ENCODE peak calls at places on chromosomes 13 and 19, in six cellular contexts. One of them, this sample, is unnamed.

GRCh38 chr19:51798958-51799310 is 4.0 kb downstream of the FPR3 start:
- DNase-seq in Peyer's patch: no peak
- DNase-seq in NCI-H69: no peak
- DNase-seq in fibroblast of mammary gland: no peak
- DNase-seq in GM10248: no peak
- DNase-seq in fibroblast of the aortic adventitia: no peak
- DNase-seq in this sample: no peak

GRCh38 chr13:104764600-104764999 is 1698.4 kb upstream of the SLC10A2 start:
- DNase-seq in fibroblast of mammary gland: no peak
- DNase-seq in GM10248: no peak
- DNase-seq in fibroblast of the aortic adventitia: no peak
- DNase-seq in Peyer's patch: no peak
- DNase-seq in NCI-H69: no peak
- DNase-seq in this sample: no peak

GRCh38 chr19:48419158-48419920 is 25.9 kb downstream of the GRIN2D start:
- DNase-seq in GM10248: peak
- DNase-seq in fibroblast of the aortic adventitia: no peak
- DNase-seq in Peyer's patch: peak
- DNase-seq in NCI-H69: peak
- DNase-seq in fibroblast of mammary gland: peak
- DNase-seq in this sample: peak

GRCh38 chr19:17779281-17779930 is 15.5 kb upstream of the B3GNT3 start:
- DNase-seq in fibroblast of the aortic adventitia: peak
- DNase-seq in fibroblast of mammary gland: peak
- DNase-seq in GM10248: no peak
- DNase-seq in Peyer's patch: no peak
- DNase-seq in NCI-H69: peak
- DNase-seq in this sample: no peak

GRCh38 chr13:86085890-86086289 is 286.7 kb upstream of the SLITRK6 start:
- DNase-seq in fibroblast of mammary gland: no peak
- DNase-seq in NCI-H69: peak
- DNase-seq in fibroblast of the aortic adventitia: no peak
- DNase-seq in Peyer's patch: no peak
- DNase-seq in GM10248: no peak
- DNase-seq in this sample: no peak

GRCh38 chr13:19158006-19158405 is 23.6 kb downstream of the TUBA3C start:
- DNase-seq in Peyer's patch: no peak
- DNase-seq in fibroblast of mammary gland: no peak
- DNase-seq in fibroblast of the aortic adventitia: no peak
- DNase-seq in NCI-H69: no peak
- DNase-seq in GM10248: no peak
- DNase-seq in this sample: no peak

GRCh38 chr19:47240996-47241918 is 10.3 kb upstream of the BBC3 start:
- DNase-seq in fibroblast of mammary gland: peak
- DNase-seq in GM10248: peak
- DNase-seq in fibroblast of the aortic adventitia: peak
- DNase-seq in Peyer's patch: peak
- DNase-seq in NCI-H69: peak
- DNase-seq in this sample: peak

GRCh38 chr19:40771101-40771539 is 4.2 kb upstream of the MIA start:
- DNase-seq in NCI-H69: peak
- DNase-seq in fibroblast of the aortic adventitia: no peak
- DNase-seq in fibroblast of mammary gland: peak
- DNase-seq in GM10248: no peak
- DNase-seq in Peyer's patch: no peak
- DNase-seq in this sample: no peak

GRCh38 chr13:48749699-48750473 is 96.2 kb downstream of the CYSLTR2 start:
- DNase-seq in fibroblast of mammary gland: peak
- DNase-seq in NCI-H69: peak
- DNase-seq in GM10248: peak
- DNase-seq in fibroblast of the aortic adventitia: peak
- DNase-seq in Peyer's patch: peak
- DNase-seq in this sample: peak

GRCh38 chr19:29528350-29528945 is 2.7 kb downstream of the VSTM2B start:
- DNase-seq in NCI-H69: peak
- DNase-seq in fibroblast of the aortic adventitia: peak
- DNase-seq in fibroblast of mammary gland: peak
- DNase-seq in Peyer's patch: no peak
- DNase-seq in GM10248: peak
- DNase-seq in this sample: peak

GRCh38 chr13:80215368-80215767 is 125.6 kb downstream of the SPRY2 start:
- DNase-seq in GM10248: no peak
- DNase-seq in fibroblast of the aortic adventitia: peak
- DNase-seq in NCI-H69: no peak
- DNase-seq in fibroblast of mammary gland: no peak
- DNase-seq in Peyer's patch: no peak
- DNase-seq in this sample: no peak

GRCh38 chr19:8161135-8161646 is 11.8 kb upstream of the FBN3 start:
- DNase-seq in Peyer's patch: peak
- DNase-seq in GM10248: peak
- DNase-seq in fibroblast of mammary gland: peak
- DNase-seq in NCI-H69: peak
- DNase-seq in fibroblast of the aortic adventitia: peak
- DNase-seq in this sample: peak

GRCh38 chr13:53198699-53199098 is 170.1 kb downstream of the OLFM4 start:
- DNase-seq in GM10248: no peak
- DNase-seq in Peyer's patch: no peak
- DNase-seq in fibroblast of the aortic adventitia: no peak
- DNase-seq in NCI-H69: peak
- DNase-seq in fibroblast of mammary gland: no peak
- DNase-seq in this sample: no peak

GRCh38 chr13:48334534-48335127 is 31.1 kb downstream of the RB1 start:
- DNase-seq in Peyer's patch: no peak
- DNase-seq in fibroblast of the aortic adventitia: peak
- DNase-seq in NCI-H69: peak
- DNase-seq in GM10248: peak
- DNase-seq in fibroblast of mammary gland: peak
- DNase-seq in this sample: peak

GRCh38 chr19:45153339-45154063 is 7.3 kb downstream of the NKPD1 start:
- DNase-seq in GM10248: no peak
- DNase-seq in NCI-H69: no peak
- DNase-seq in fibroblast of the aortic adventitia: peak
- DNase-seq in Peyer's patch: no peak
- DNase-seq in fibroblast of mammary gland: peak
- DNase-seq in this sample: peak

GRCh38 chr13:48570225-48570828 is 37.4 kb upstream of the RCBTB2 start:
- DNase-seq in GM10248: no peak
- DNase-seq in fibroblast of the aortic adventitia: no peak
- DNase-seq in NCI-H69: no peak
- DNase-seq in Peyer's patch: no peak
- DNase-seq in fibroblast of mammary gland: no peak
- DNase-seq in this sample: no peak

GRCh38 chr13:99859178-99860177 is 112.1 kb downstream of the ZIC5 start:
- DNase-seq in fibroblast of mammary gland: no peak
- DNase-seq in Peyer's patch: no peak
- DNase-seq in GM10248: no peak
- DNase-seq in fibroblast of the aortic adventitia: no peak
- DNase-seq in NCI-H69: peak
- DNase-seq in this sample: peak

GRCh38 chr13:104586010-104586746 is 1520.0 kb upstream of the SLC10A2 start:
- DNase-seq in fibroblast of mammary gland: peak
- DNase-seq in fibroblast of the aortic adventitia: peak
- DNase-seq in Peyer's patch: no peak
- DNase-seq in GM10248: no peak
- DNase-seq in NCI-H69: no peak
- DNase-seq in this sample: no peak

GRCh38 chr19:5957132-5957531 is 20.8 kb downstream of the RANBP3 start:
- DNase-seq in fibroblast of mammary gland: peak
- DNase-seq in Peyer's patch: no peak
- DNase-seq in GM10248: no peak
- DNase-seq in NCI-H69: peak
- DNase-seq in fibroblast of the aortic adventitia: no peak
- DNase-seq in this sample: no peak

GRCh38 chr19:42480335-42481095 is 37.8 kb upstream of the CXCL17 start:
- DNase-seq in GM10248: no peak
- DNase-seq in Peyer's patch: no peak
- DNase-seq in NCI-H69: no peak
- DNase-seq in fibroblast of mammary gland: peak
- DNase-seq in fibroblast of the aortic adventitia: peak
- DNase-seq in this sample: no peak

GRCh38 chr19:46635920-46636761 is at the start of gene GNG8:
- DNase-seq in NCI-H69: peak
- DNase-seq in Peyer's patch: no peak
- DNase-seq in GM10248: no peak
- DNase-seq in fibroblast of mammary gland: no peak
- DNase-seq in fibroblast of the aortic adventitia: no peak
- DNase-seq in this sample: no peak